ENCODE peak calls at places on chromosomes 12 and 14, in nine cellular contexts. One of them, this sample, is unnamed.

GRCh38 chr12:68871899-68872298 is 61.1 kb downstream of the CPM start:
- DNase-seq in left ventricle myocardium inferior: no peak
- DNase-seq in brain microvascular endothelial cell: peak
- DNase-seq in tibial artery: no peak
- DNase-seq in CD8-positive, alpha-beta memory T cell: no peak
- DNase-seq in aorta: no peak
- DNase-seq in heart left ventricle: no peak
- DNase-seq in H1: no peak
- DNase-seq in adrenal gland: peak
- DNase-seq in this sample: no peak

GRCh38 chr12:41762691-41763090 is 382.0 kb downstream of the GXYLT1 start:
- DNase-seq in left ventricle myocardium inferior: no peak
- DNase-seq in brain microvascular endothelial cell: no peak
- DNase-seq in tibial artery: no peak
- DNase-seq in CD8-positive, alpha-beta memory T cell: no peak
- DNase-seq in aorta: no peak
- DNase-seq in heart left ventricle: no peak
- DNase-seq in H1: no peak
- DNase-seq in adrenal gland: no peak
- DNase-seq in this sample: no peak

GRCh38 chr12:123078531-123079123 is 72.3 kb downstream of the PITPNM2 start:
- DNase-seq in left ventricle myocardium inferior: no peak
- DNase-seq in brain microvascular endothelial cell: no peak
- DNase-seq in tibial artery: no peak
- DNase-seq in CD8-positive, alpha-beta memory T cell: no peak
- DNase-seq in aorta: no peak
- DNase-seq in heart left ventricle: no peak
- DNase-seq in H1: no peak
- DNase-seq in adrenal gland: no peak
- DNase-seq in this sample: no peak

GRCh38 chr12:64390275-64390851 is at the start of gene C12orf56:
- DNase-seq in left ventricle myocardium inferior: no peak
- DNase-seq in brain microvascular endothelial cell: no peak
- DNase-seq in tibial artery: no peak
- DNase-seq in CD8-positive, alpha-beta memory T cell: no peak
- DNase-seq in aorta: no peak
- DNase-seq in heart left ventricle: no peak
- DNase-seq in H1: no peak
- DNase-seq in adrenal gland: peak
- DNase-seq in this sample: no peak

GRCh38 chr12:124809878-124810277 is 53.8 kb downstream of the SCARB1 start:
- DNase-seq in left ventricle myocardium inferior: no peak
- DNase-seq in brain microvascular endothelial cell: no peak
- DNase-seq in tibial artery: no peak
- DNase-seq in CD8-positive, alpha-beta memory T cell: no peak
- DNase-seq in aorta: no peak
- DNase-seq in heart left ventricle: no peak
- DNase-seq in H1: no peak
- DNase-seq in adrenal gland: peak
- DNase-seq in this sample: no peak

GRCh38 chr12:18428416-18428815 is 167.1 kb downstream of the PIK3C2G start:
- DNase-seq in left ventricle myocardium inferior: no peak
- DNase-seq in brain microvascular endothelial cell: no peak
- DNase-seq in tibial artery: no peak
- DNase-seq in CD8-positive, alpha-beta memory T cell: no peak
- DNase-seq in aorta: no peak
- DNase-seq in heart left ventricle: no peak
- DNase-seq in H1: no peak
- DNase-seq in adrenal gland: no peak
- DNase-seq in this sample: no peak

GRCh38 chr12:60494249-60494648 is 898.4 kb downstream of the SLC16A7 start:
- DNase-seq in left ventricle myocardium inferior: no peak
- DNase-seq in brain microvascular endothelial cell: peak
- DNase-seq in tibial artery: no peak
- DNase-seq in CD8-positive, alpha-beta memory T cell: no peak
- DNase-seq in aorta: no peak
- DNase-seq in heart left ventricle: no peak
- DNase-seq in H1: no peak
- DNase-seq in adrenal gland: no peak
- DNase-seq in this sample: no peak

GRCh38 chr12:84913151-84913550 is 552 bp upstream of the SLC6A15 start:
- DNase-seq in left ventricle myocardium inferior: no peak
- DNase-seq in brain microvascular endothelial cell: no peak
- DNase-seq in tibial artery: no peak
- DNase-seq in CD8-positive, alpha-beta memory T cell: no peak
- DNase-seq in aorta: no peak
- DNase-seq in heart left ventricle: no peak
- DNase-seq in H1: no peak
- DNase-seq in adrenal gland: no peak
- DNase-seq in this sample: no peak

GRCh38 chr12:117714203-117714602 is 254.6 kb downstream of the KSR2 start:
- DNase-seq in left ventricle myocardium inferior: no peak
- DNase-seq in brain microvascular endothelial cell: no peak
- DNase-seq in tibial artery: no peak
- DNase-seq in CD8-positive, alpha-beta memory T cell: no peak
- DNase-seq in aorta: no peak
- DNase-seq in heart left ventricle: no peak
- DNase-seq in H1: no peak
- DNase-seq in adrenal gland: no peak
- DNase-seq in this sample: no peak

GRCh38 chr12:103839103-103839502 is 1.9 kb downstream of the NT5DC3 start:
- DNase-seq in left ventricle myocardium inferior: no peak
- DNase-seq in brain microvascular endothelial cell: no peak
- DNase-seq in tibial artery: no peak
- DNase-seq in CD8-positive, alpha-beta memory T cell: no peak
- DNase-seq in aorta: no peak
- DNase-seq in heart left ventricle: no peak
- DNase-seq in H1: no peak
- DNase-seq in adrenal gland: peak
- DNase-seq in this sample: no peak

GRCh38 chr12:3491938-3492867 is 1.2 kb downstream of the PRMT8 start:
- DNase-seq in left ventricle myocardium inferior: peak
- DNase-seq in brain microvascular endothelial cell: peak
- DNase-seq in tibial artery: no peak
- DNase-seq in CD8-positive, alpha-beta memory T cell: no peak
- DNase-seq in aorta: no peak
- DNase-seq in heart left ventricle: peak
- DNase-seq in H1: peak
- DNase-seq in adrenal gland: peak
- DNase-seq in this sample: peak
- H3K4me3 ChIP-seq in left ventricle myocardium inferior: peak
- H3K4me3 ChIP-seq in brain microvascular endothelial cell: no peak
- H3K4me3 ChIP-seq in tibial artery: no peak
- H3K4me3 ChIP-seq in CD8-positive, alpha-beta memory T cell: no peak
- H3K4me3 ChIP-seq in aorta: no peak
- H3K4me3 ChIP-seq in heart left ventricle: peak
- H3K4me3 ChIP-seq in H1: peak
- H3K4me3 ChIP-seq in adrenal gland: no peak
- H3K4me3 ChIP-seq in this sample: no peak

DNA sequence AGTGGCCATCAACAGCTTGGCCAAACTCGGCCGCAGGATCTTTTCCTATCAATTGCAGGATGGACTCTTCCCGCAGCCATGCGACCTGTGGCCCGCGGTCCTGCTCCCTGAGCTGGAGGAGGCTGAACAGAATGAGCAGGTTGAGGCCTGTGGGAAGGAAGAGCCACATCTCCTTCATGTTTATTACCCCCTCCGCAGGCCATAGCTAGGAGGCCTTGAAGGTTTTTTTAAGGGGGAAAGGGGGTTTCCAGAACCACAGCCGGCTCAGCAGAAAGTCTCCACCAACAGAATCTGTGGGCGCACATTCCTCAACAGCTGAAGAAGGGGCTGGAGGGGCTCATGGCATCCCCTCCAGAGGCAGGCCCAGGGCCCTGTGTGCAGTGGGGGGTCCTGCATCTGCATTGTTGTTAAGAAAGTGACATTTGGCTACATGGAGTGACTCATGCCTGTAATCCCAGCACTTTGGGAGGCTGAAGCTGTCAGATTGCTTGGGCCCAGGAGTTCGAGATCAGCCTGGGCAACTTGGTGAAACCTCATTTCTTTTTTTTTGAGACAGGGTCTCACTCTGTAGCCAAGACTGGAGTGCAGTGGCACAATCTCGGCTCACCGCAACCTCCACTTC is 25.2 kb upstream of the PPP1R13B start:
- DNase-seq in left ventricle myocardium inferior: no peak
- DNase-seq in brain microvascular endothelial cell: no peak
- DNase-seq in tibial artery: no peak
- DNase-seq in CD8-positive, alpha-beta memory T cell: no peak
- DNase-seq in aorta: no peak
- DNase-seq in heart left ventricle: no peak
- DNase-seq in H1: no peak
- DNase-seq in adrenal gland: no peak
- DNase-seq in this sample: no peak
- H3K27ac ChIP-seq in left ventricle myocardium inferior: peak
- H3K27ac ChIP-seq in brain microvascular endothelial cell: no peak
- H3K27ac ChIP-seq in tibial artery: no peak
- H3K27ac ChIP-seq in CD8-positive, alpha-beta memory T cell: no peak
- H3K27ac ChIP-seq in aorta: no peak
- H3K27ac ChIP-seq in heart left ventricle: peak
- H3K27ac ChIP-seq in H1: no peak
- H3K27ac ChIP-seq in adrenal gland: no peak
- H3K27ac ChIP-seq in this sample: peak

GRCh38 chr12:72274926-72275325 is 2.8 kb downstream of the TRHDE start:
- DNase-seq in left ventricle myocardium inferior: no peak
- DNase-seq in brain microvascular endothelial cell: no peak
- DNase-seq in tibial artery: no peak
- DNase-seq in CD8-positive, alpha-beta memory T cell: no peak
- DNase-seq in aorta: no peak
- DNase-seq in heart left ventricle: no peak
- DNase-seq in H1: no peak
- DNase-seq in adrenal gland: no peak
- DNase-seq in this sample: no peak
- H3K4me3 ChIP-seq in left ventricle myocardium inferior: no peak
- H3K4me3 ChIP-seq in brain microvascular endothelial cell: peak
- H3K4me3 ChIP-seq in tibial artery: peak
- H3K4me3 ChIP-seq in CD8-positive, alpha-beta memory T cell: no peak
- H3K4me3 ChIP-seq in aorta: no peak
- H3K4me3 ChIP-seq in heart left ventricle: no peak
- H3K4me3 ChIP-seq in H1: no peak
- H3K4me3 ChIP-seq in adrenal gland: no peak
- H3K4me3 ChIP-seq in this sample: no peak

DNA sequence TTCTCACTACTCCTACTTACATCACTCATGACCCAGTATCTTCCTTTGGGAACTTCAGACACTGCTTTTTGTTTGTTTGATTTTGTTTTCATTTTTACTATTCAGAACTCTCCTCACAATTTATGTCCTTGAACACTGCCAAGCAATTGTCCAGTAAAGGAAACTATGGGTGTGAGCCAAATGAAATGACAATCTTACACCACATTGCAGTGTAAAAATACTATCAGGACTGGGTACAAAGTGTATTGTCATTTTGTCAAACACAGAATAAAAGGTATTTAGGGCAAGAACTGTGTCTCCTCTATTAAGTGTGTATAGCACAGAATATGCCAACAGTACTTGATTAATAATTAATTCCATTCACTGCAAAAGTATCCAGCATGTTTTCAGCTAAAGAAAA is 199.3 kb downstream of the ALG10B start:
- DNase-seq in left ventricle myocardium inferior: no peak
- DNase-seq in brain microvascular endothelial cell: no peak
- DNase-seq in tibial artery: no peak
- DNase-seq in CD8-positive, alpha-beta memory T cell: no peak
- DNase-seq in aorta: no peak
- DNase-seq in heart left ventricle: no peak
- DNase-seq in H1: no peak
- DNase-seq in adrenal gland: no peak
- DNase-seq in this sample: no peak
- H3K27ac ChIP-seq in left ventricle myocardium inferior: no peak
- H3K27ac ChIP-seq in brain microvascular endothelial cell: no peak
- H3K27ac ChIP-seq in tibial artery: no peak
- H3K27ac ChIP-seq in CD8-positive, alpha-beta memory T cell: no peak
- H3K27ac ChIP-seq in aorta: no peak
- H3K27ac ChIP-seq in heart left ventricle: no peak
- H3K27ac ChIP-seq in H1: no peak
- H3K27ac ChIP-seq in adrenal gland: no peak
- H3K27ac ChIP-seq in this sample: no peak

DNA sequence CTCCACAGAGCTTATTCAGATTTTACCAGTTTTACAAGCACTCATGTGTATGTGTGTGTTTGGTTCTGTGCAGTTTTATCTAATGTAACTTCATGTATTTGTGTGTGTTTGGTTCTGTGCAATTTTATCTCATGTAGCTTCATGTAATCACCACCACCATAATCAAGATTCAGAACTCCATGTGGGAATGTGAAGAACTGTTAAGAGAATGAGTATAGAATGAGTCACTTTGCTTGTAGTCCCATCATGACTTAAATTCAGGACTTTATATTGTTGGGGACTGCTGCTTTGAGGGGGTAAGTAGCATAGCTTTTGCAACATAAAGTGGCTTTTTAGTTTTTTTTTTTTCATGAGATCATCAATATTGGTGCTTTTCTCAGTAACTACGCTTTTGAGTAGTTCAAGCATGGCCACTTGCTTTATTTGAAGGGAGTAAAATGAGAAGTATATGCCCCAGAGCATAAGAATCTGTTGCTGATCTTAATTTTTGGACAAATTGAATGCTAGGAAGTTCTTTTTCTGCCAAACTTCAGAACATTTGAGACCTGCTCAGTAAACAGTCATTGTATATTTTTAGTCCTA is 28.9 kb downstream of the PROX2 start:
- DNase-seq in left ventricle myocardium inferior: no peak
- DNase-seq in brain microvascular endothelial cell: no peak
- DNase-seq in tibial artery: no peak
- DNase-seq in CD8-positive, alpha-beta memory T cell: no peak
- DNase-seq in aorta: no peak
- DNase-seq in heart left ventricle: no peak
- DNase-seq in H1: no peak
- DNase-seq in adrenal gland: no peak
- DNase-seq in this sample: no peak
- H3K4me3 ChIP-seq in left ventricle myocardium inferior: no peak
- H3K4me3 ChIP-seq in brain microvascular endothelial cell: no peak
- H3K4me3 ChIP-seq in tibial artery: no peak
- H3K4me3 ChIP-seq in CD8-positive, alpha-beta memory T cell: no peak
- H3K4me3 ChIP-seq in aorta: no peak
- H3K4me3 ChIP-seq in heart left ventricle: no peak
- H3K4me3 ChIP-seq in H1: no peak
- H3K4me3 ChIP-seq in adrenal gland: no peak
- H3K4me3 ChIP-seq in this sample: no peak

GRCh38 chr12:46218509-46219095 is 50.2 kb downstream of the SLC38A1 start:
- DNase-seq in left ventricle myocardium inferior: no peak
- DNase-seq in brain microvascular endothelial cell: no peak
- DNase-seq in tibial artery: no peak
- DNase-seq in CD8-positive, alpha-beta memory T cell: no peak
- DNase-seq in aorta: no peak
- DNase-seq in heart left ventricle: no peak
- DNase-seq in H1: no peak
- DNase-seq in adrenal gland: no peak
- DNase-seq in this sample: no peak
- H3K27ac ChIP-seq in left ventricle myocardium inferior: no peak
- H3K27ac ChIP-seq in brain microvascular endothelial cell: no peak
- H3K27ac ChIP-seq in tibial artery: no peak
- H3K27ac ChIP-seq in CD8-positive, alpha-beta memory T cell: peak
- H3K27ac ChIP-seq in aorta: no peak
- H3K27ac ChIP-seq in heart left ventricle: no peak
- H3K27ac ChIP-seq in H1: no peak
- H3K27ac ChIP-seq in adrenal gland: no peak
- H3K27ac ChIP-seq in this sample: no peak

GRCh38 chr14:68757618-68758081 is 35.2 kb downstream of the ZFP36L1 start:
- DNase-seq in left ventricle myocardium inferior: peak
- DNase-seq in brain microvascular endothelial cell: no peak
- DNase-seq in tibial artery: peak
- DNase-seq in CD8-positive, alpha-beta memory T cell: no peak
- DNase-seq in aorta: peak
- DNase-seq in heart left ventricle: peak
- DNase-seq in H1: no peak
- DNase-seq in adrenal gland: peak
- DNase-seq in this sample: no peak
- H3K4me3 ChIP-seq in left ventricle myocardium inferior: no peak
- H3K4me3 ChIP-seq in brain microvascular endothelial cell: no peak
- H3K4me3 ChIP-seq in tibial artery: no peak
- H3K4me3 ChIP-seq in CD8-positive, alpha-beta memory T cell: no peak
- H3K4me3 ChIP-seq in aorta: no peak
- H3K4me3 ChIP-seq in heart left ventricle: no peak
- H3K4me3 ChIP-seq in H1: no peak
- H3K4me3 ChIP-seq in adrenal gland: no peak
- H3K4me3 ChIP-seq in this sample: no peak

GRCh38 chr12:55934343-55934742 is 3.4 kb downstream of the DGKA start:
- DNase-seq in left ventricle myocardium inferior: no peak
- DNase-seq in brain microvascular endothelial cell: no peak
- DNase-seq in tibial artery: no peak
- DNase-seq in CD8-positive, alpha-beta memory T cell: no peak
- DNase-seq in aorta: no peak
- DNase-seq in heart left ventricle: no peak
- DNase-seq in H1: no peak
- DNase-seq in adrenal gland: no peak
- DNase-seq in this sample: no peak
- H3K27ac ChIP-seq in left ventricle myocardium inferior: no peak
- H3K27ac ChIP-seq in brain microvascular endothelial cell: no peak
- H3K27ac ChIP-seq in tibial artery: no peak
- H3K27ac ChIP-seq in CD8-positive, alpha-beta memory T cell: no peak
- H3K27ac ChIP-seq in aorta: no peak
- H3K27ac ChIP-seq in heart left ventricle: no peak
- H3K27ac ChIP-seq in H1: no peak
- H3K27ac ChIP-seq in adrenal gland: no peak
- H3K27ac ChIP-seq in this sample: no peak

This sample was measured in lung.